ENCODE peak calls at places on chromosomes 7 and 10, in five cellular contexts. J, T, V, R and A are unnamed samples.
A peak's percentile ranks its signal among the peaks of the same experiment; 100 is the strongest.

GRCh38 chr10:73650537-73651331 is 5.1 kb downstream of the SYNPO2L start:
- DNase-seq in J (no peak), T (no peak), V (peak; percentile 86), R (peak; percentile 64), A (no peak)

GRCh38 chr7:96723622-96724021 is 14.0 kb upstream of the SEM1 start:
- DNase-seq in J (no peak), T (no peak), V (no peak), R (peak; percentile 70), A (no peak)

GRCh38 chr10:32182476-32182875 is 126.3 kb upstream of the KIF5B start:
- DNase-seq in J (no peak), T (no peak), V (no peak), R (no peak), A (no peak)

GRCh38 chr7:1087462-1087809 is 477 bp upstream of the GPER1 start:
- DNase-seq in J (no peak), T (no peak), V (peak; percentile 61), R (no peak), A (no peak)

GRCh38 chr10:101263146-101263837 is 34.0 kb upstream of the LBX1 start:
- DNase-seq in J (no peak), T (no peak), V (no peak), R (no peak), A (no peak)

GRCh38 chr7:69419928-69420327 is 178.3 kb upstream of the AUTS2 start:
- DNase-seq in J (no peak), T (no peak), V (peak; percentile 71), R (no peak), A (no peak)

GRCh38 chr7:103813970-103814369 is 175.5 kb downstream of the RELN start:
- DNase-seq in J (no peak), T (no peak), V (no peak), R (no peak), A (no peak)

GRCh38 chr10:105592468-105592867 is 951.4 kb downstream of the SORCS3 start:
- DNase-seq in J (no peak), T (no peak), V (peak; percentile 15), R (no peak), A (no peak)

GRCh38 chr7:44281811-44282600 is 43.4 kb downstream of the CAMK2B start:
- DNase-seq in J (no peak), T (peak; percentile 12), V (no peak), R (no peak), A (no peak)

GRCh38 chr7:12764355-12765000 is 77.0 kb downstream of the ARL4A start:
- DNase-seq in J (no peak), T (no peak), V (peak; percentile 59), R (no peak), A (no peak)

GRCh38 chr10:131203456-131204357 is 107.8 kb downstream of the TCERG1L start:
- DNase-seq in J (no peak), T (no peak), V (no peak), R (no peak), A (no peak)

GRCh38 chr10:110175406-110175805 is 32.0 kb upstream of the MXI1 start:
- DNase-seq in J (no peak), T (no peak), V (peak; percentile 47), R (peak; percentile 79), A (no peak)

GRCh38 chr10:30359373-30360206 is 10.5 kb upstream of the MTPAP start:
- DNase-seq in J (peak; percentile 67), T (peak; percentile 79), V (peak; percentile 31), R (peak; percentile 68), A (peak; percentile 38)

GRCh38 chr10:113657544-113657943 is 6.3 kb downstream of the NRAP start:
- DNase-seq in J (no peak), T (no peak), V (no peak), R (no peak), A (no peak)

DNA sequence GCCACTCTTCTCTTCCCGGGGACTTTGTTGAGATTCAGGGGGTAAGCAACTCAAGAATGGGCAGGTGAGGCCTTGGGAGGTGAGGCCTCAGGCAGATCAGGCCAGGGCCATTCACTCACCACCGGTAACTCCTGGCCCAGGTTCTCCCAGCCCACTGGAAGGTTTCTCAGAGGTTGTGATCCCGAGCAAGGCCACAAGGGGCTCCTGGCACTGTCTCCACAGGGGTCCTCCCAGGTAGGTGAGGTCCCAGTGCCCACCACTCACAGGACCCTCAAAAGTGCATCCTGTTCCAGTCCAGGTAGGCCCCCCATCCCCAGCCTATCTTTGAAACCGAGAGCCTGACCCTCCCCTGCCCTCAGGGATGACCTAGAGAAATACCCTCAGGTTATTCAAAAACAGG is 236.1 kb downstream of the BUB3 start:
- DNase-seq in J (no peak), T (no peak), V (no peak), R (no peak), A (no peak)
- TF ChIP-seq CTCF in J (no peak), T (no peak), V (no peak), R (peak; percentile 7), A (peak; percentile 47)

GRCh38 chr10:79275431-79275851 is 71.8 kb upstream of the PPIF start:
- DNase-seq in J (no peak), T (no peak), V (peak; percentile 48), R (no peak), A (no peak)

GRCh38 chr10:79274279-79275104 is 72.8 kb upstream of the PPIF start:
- DNase-seq in J (no peak), T (peak; percentile 55), V (peak; percentile 72), R (peak; percentile 30), A (no peak)

GRCh38 chr10:79272353-79272752 is 74.9 kb upstream of the PPIF start:
- DNase-seq in J (no peak), T (no peak), V (no peak), R (no peak), A (no peak)

GRCh38 chr10:79275105-79275430 is 72.2 kb upstream of the PPIF start:
- DNase-seq in J (no peak), T (no peak), V (no peak), R (no peak), A (no peak)

GRCh38 chr10:79273603-79274002 is 73.7 kb upstream of the PPIF start:
- DNase-seq in J (no peak), T (no peak), V (no peak), R (no peak), A (no peak)
- H3K4me3 ChIP-seq in J (no peak overlapping the region), T (no peak overlapping the region), V (no peak overlapping the region), R (no peak overlapping the region), A (no peak overlapping the region)

DNA sequence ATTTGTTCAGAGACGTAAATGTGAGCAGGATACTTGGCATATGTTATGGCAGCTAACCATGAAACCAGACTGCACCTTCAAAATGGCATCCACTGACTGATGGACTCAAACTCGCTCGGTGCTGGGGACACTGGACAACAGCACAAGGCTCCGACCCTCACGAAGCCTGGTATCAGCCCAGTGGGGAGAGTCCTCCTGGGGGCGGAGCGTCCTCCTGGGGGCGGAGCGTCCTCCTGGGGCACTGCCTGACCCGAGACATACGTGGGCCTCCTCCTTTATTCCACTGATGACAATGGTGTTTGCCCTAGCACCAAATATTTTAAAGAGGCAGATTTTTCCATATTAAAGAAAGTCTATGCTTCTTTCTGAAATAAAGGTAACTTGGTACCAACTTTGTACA is 39.5 kb downstream of the ESYT2 start:
- DNase-seq in J (no peak), T (no peak), V (no peak), R (no peak), A (no peak)
- H3K27ac ChIP-seq in J (no peak overlapping the region), T (no peak overlapping the region), V (no peak overlapping the region), R (no peak overlapping the region), A (no peak overlapping the region)

GRCh38 chr7:111852081-111852480 is 289.8 kb upstream of the IMMP2L start:
- DNase-seq in J (no peak), T (no peak), V (no peak), R (no peak), A (no peak)

GRCh38 chr7:111858331-111858730 is 296.0 kb upstream of the IMMP2L start:
- DNase-seq in J (no peak), T (no peak), V (no peak), R (no peak), A (no peak)

GRCh38 chr7:111853231-111853990 is 291.1 kb upstream of the IMMP2L start:
- DNase-seq in J (no peak), T (no peak), V (no peak), R (no peak), A (no peak)

GRCh38 chr7:111855161-111855841 is 293.0 kb upstream of the IMMP2L start:
- DNase-seq in J (peak; percentile 23), T (no peak), V (peak; percentile 53), R (peak; percentile 48), A (peak; percentile 25)

GRCh38 chr7:111855842-111856227 is 293.5 kb upstream of the IMMP2L start:
- DNase-seq in J (no peak), T (no peak), V (peak; percentile 22), R (no peak), A (no peak)
- TF ChIP-seq CTCF in J (no peak), T (no peak), V (no peak), R (no peak), A (no peak)

DNA sequence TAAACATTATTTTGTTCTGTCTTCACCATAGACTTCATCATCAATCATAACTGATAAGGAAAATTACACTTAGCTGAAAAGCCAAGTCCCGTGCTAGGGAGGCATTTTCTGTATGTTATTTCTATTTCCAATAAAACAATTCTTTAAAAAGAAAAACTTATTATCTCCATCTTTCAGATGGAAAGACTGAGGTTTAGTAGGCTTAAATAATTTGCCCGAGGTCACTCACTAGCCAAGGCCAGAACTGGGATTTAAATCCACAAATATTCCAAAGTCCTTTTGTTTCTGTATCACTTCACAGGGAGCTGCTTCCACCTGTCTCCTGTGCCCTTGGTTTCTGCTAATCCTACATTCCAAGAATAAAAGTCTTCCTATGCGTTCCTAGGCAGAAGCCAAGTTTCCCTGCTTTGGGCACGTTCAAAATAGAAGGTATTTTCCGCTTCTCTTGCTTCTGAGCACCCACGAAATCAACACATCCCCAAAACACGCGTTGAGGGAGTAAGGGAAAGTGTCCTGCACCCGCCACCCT is 720 bp downstream of the CPVL start:
- DNase-seq in J (no peak), T (no peak), V (no peak), R (no peak), A (no peak)
- H3K4me3 ChIP-seq in J (no peak overlapping the region), T (peak overlapping the region; percentile 7), V (no peak overlapping the region), R (peak overlapping the region; percentile 45), A (no peak overlapping the region)

GRCh38 chr7:129343099-129343700 is 91.0 kb upstream of the STRIP2 start:
- DNase-seq in J (peak; percentile 36), T (no peak), V (peak; percentile 39), R (peak; percentile 36), A (peak; percentile 58)

GRCh38 chr7:129347330-129347729 is 86.9 kb upstream of the STRIP2 start:
- DNase-seq in J (no peak), T (no peak), V (no peak), R (no peak), A (no peak)

GRCh38 chr7:129351320-129351719 is 82.9 kb upstream of the STRIP2 start:
- DNase-seq in J (no peak), T (no peak), V (peak; percentile 48), R (peak; percentile 18), A (no peak)

DNA sequence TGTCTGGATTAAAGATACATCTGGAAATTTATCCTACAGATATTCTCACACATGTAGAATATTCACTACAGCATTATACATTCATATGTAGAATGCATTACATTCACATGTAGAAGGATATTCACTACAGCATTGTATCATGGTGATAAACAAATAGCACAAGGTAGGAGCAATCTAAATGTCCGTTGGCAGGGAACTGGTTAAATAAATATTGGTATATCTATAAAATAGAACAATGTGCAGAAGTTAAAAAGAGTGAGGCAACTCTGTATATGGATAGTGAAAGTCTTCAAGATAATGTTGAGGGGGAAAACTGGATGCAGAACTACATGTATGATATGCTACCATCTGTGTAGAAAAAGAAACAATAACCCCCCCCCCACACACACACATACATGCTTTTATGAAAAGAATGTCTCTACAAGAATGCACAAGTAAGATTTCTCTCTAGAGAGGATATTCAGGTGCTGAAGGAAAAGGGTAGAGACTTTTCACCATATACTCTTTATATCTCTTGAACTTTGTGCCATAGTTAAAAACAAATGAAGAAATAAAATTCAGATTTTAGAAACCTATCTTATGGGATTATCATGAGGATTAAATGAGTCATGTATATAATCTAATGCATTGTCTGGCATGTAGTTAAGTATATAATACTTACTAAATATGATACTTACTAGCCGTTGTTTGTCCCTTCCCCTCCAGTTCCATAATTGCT is 86.0 kb upstream of the STRIP2 start:
- DNase-seq in J (no peak), T (no peak), V (no peak), R (no peak), A (no peak)
- H3K27ac ChIP-seq in J (no peak overlapping the region), T (no peak overlapping the region), V (no peak overlapping the region), R (no peak overlapping the region), A (no peak overlapping the region)